ENCODE peak calls at places on chromosomes 1 and 21, in ten cellular contexts. Y is upper lobe of left lung, I is HCT116, K is K562, R is breast epithelium, J is spleen, W is suprapubic skin, G is H1, E is GM12878, T is transverse colon. D is an unnamed sample.

GRCh38 chr1:33294071-33295010 is 26.6 kb downstream of the A3GALT2 start:
- DNase-seq in I (no peak), K (no peak), T (no peak), G (no peak), E (no peak), Y (no peak), J (peak; percentile 22), W (no peak), R (no peak), D (no peak)

GRCh38 chr1:119250299-119250698 is 109.8 kb upstream of the WARS2 start:
- DNase-seq in E (no peak), G (no peak), I (no peak), T (no peak), Y (no peak), R (no peak), J (no peak), K (no peak), W (no peak), D (no peak)

GRCh38 chr21:42567861-42568260 is 54.2 kb downstream of the SLC37A1 start:
- DNase-seq in I (no peak), J (peak; percentile 62), W (peak; percentile 29), T (peak; percentile 3), R (no peak), K (no peak), E (no peak), Y (peak; percentile 82), G (no peak), D (no peak)

GRCh38 chr21:41631564-41632461 is 123.9 kb upstream of the TMPRSS2 start:
- DNase-seq in Y (no peak), W (no peak), R (peak; percentile 82), J (no peak), T (peak; percentile 83), E (no peak), I (no peak), K (no peak), G (no peak), D (no peak)

GRCh38 chr1:196193891-196194559 is 414.2 kb downstream of the KCNT2 start:
- DNase-seq in T (no peak), Y (no peak), G (no peak), I (no peak), E (no peak), K (no peak), J (no peak), W (no peak), R (no peak), D (no peak)

GRCh38 chr21:45887788-45888187 is 93.8 kb upstream of the COL6A1 start:
- DNase-seq in R (no peak), T (no peak), J (peak; percentile 78), W (no peak), Y (no peak), I (no peak), G (no peak), K (no peak), E (no peak), D (no peak)

GRCh38 chr1:157359309-157360020 is 192.8 kb downstream of the FCRL5 start:
- DNase-seq in Y (no peak), E (no peak), R (no peak), K (no peak), I (no peak), T (peak; percentile 27), J (no peak), G (no peak), W (no peak), D (no peak)

GRCh38 chr1:34780528-34780927 is 486 bp upstream of the GJB3 start:
- DNase-seq in E (no peak), R (no peak), W (peak; percentile 60), J (no peak), Y (no peak), I (no peak), T (no peak), K (no peak), G (no peak), D (no peak)

GRCh38 chr1:29607236-29607635 is 370.9 kb downstream of the PTPRU start:
- DNase-seq in T (no peak), E (no peak), G (no peak), R (no peak), W (no peak), I (peak; percentile 15), K (no peak), J (no peak), Y (no peak), D (no peak)

GRCh38 chr1:84089470-84090261 is 54.4 kb upstream of the PRKACB start:
- DNase-seq in Y (no peak), G (no peak), W (no peak), K (no peak), J (no peak), T (no peak), I (peak; percentile 77), E (no peak), R (no peak), D (no peak)

GRCh38 chr1:9314101-9314500 is 21.4 kb downstream of the SPSB1 start:
- DNase-seq in J (no peak), W (no peak), I (no peak), G (no peak), Y (no peak), E (no peak), K (no peak), R (no peak), T (no peak), D (no peak)

GRCh38 chr1:30327370-30328099 is 395.9 kb downstream of the MATN1 start:
- DNase-seq in I (no peak), K (no peak), Y (peak; percentile 19), T (no peak), E (no peak), R (no peak), W (no peak), G (no peak), J (no peak), D (peak; percentile 95)

GRCh38 chr1:37108596-37109188 is 74.4 kb upstream of the GRIK3 start:
- DNase-seq in K (no peak), Y (no peak), J (no peak), G (no peak), T (no peak), R (no peak), I (no peak), W (no peak), E (no peak), D (no peak)

GRCh38 chr1:82775402-82776000 is 974.8 kb downstream of the ADGRL2 start:
- DNase-seq in R (no peak), T (peak; percentile 9), I (peak; percentile 6), G (peak; percentile 63), W (no peak), Y (no peak), E (no peak), K (peak; percentile 45), J (no peak), D (no peak)

GRCh38 chr1:33126411-33127000 is 45.6 kb downstream of the AZIN2 start:
- DNase-seq in I (no peak), Y (no peak), K (no peak), W (no peak), T (no peak), J (no peak), G (no peak), E (no peak), R (no peak), D (peak; percentile 46)

DNA sequence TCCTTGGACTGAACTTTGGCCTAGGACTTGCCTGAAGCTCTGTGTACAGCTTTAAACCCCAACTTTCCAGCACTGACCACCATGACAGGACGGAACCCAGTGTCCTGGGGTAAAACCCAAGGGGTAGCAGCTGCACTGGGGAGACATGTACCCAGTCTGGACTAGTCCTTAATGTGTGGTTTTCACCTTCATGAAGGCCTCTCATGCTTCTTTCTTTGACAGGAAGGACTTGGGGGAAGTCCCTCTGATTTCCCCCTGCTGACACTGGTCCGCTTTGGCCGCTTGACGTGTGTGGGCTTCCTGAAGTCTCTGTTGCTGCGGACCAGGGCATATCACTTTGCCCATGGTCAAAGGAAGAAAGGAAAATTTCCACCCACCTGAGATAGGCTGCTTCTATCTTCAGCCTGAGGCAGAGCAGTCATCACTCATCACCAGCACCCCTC is 66.3 kb upstream of the PRDX6 start:
- DNase-seq in E (peak; percentile 84), W (no peak), J (peak; percentile 83), K (no peak), Y (no peak), R (no peak), G (no peak), I (no peak), T (no peak), D (no peak)
- TF ChIP-seq POLR2A in E (peak; percentile 81), W (no peak), J (no peak), K (no peak), Y (no peak), R (no peak), G (no peak), I (no peak), T (no peak), D (no peak)

DNA sequence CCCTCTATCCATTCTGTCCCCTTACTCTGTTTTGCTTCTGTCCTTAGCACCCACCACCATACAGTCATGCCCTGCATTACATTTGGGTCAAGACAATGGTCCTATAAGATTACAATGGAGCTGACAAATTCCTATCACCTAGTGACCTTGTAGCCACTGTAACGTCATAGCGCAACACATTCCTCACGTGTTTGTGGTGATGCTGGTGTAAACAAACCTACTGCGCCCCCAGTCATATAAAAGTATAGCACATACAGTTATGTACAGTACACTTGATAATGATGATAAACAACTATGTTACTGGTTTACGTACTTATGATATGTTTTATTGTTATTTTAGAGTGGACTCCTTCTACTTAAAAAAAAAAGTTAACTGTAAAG is 4.2 kb upstream of the CITED4 start:
- DNase-seq in G (no peak), K (no peak), W (no peak), Y (no peak), E (no peak), R (no peak), I (no peak), T (no peak), J (no peak), D (no peak)
- H3K27ac ChIP-seq in G (no peak overlapping the region), K (no peak overlapping the region), W (no peak overlapping the region), Y (no peak overlapping the region), E (no peak overlapping the region), R (no peak overlapping the region), I (no peak overlapping the region), T (peak overlapping the region; percentile 94), J (no peak overlapping the region), D (no peak overlapping the region)

DNA sequence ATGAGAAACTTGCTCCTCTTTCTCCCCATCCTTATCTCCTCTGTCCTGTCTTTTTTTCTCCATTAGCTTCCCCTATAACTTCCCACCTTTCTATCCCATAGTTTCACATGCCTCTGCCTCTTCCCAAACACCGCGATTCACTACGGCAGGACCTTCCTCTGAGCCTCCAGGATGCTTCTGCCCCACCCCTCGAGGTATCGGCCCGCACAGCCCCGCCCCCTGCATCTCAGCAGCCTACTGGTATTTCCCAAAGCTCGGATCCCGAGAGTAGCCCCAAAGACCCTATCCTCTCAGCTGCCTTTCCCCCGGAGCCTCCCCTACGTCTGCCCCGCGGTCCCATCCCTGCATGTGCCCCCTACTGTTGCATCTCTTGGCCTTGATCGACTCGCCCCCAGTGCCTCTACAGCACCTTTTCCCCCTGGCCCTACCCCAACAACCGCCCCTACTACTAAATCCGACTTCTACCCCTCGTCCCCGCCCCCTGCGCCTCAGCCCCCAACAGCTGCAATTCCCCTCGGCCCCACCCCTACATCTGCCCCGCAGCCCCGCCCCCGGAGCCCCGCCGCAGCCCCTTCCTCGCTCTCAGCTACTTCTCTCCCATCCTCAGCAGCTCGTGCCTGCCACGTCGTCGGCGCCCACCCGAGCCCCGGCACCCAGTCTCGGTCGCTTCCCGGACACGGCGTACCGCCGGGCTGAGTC is 494 bp downstream of the PIAS3 start:
- DNase-seq in I (no peak), T (peak; percentile 75), K (peak; percentile 70), E (no peak), G (peak; percentile 43), J (peak; percentile 88), Y (peak; percentile 88), W (peak; percentile 88), R (peak; percentile 61), D (no peak)
- TF ChIP-seq POLR2AphosphoS5 in I (no peak), T (no peak), K (no peak), E (no peak), G (no peak), J (no peak), Y (no peak), W (no peak), R (no peak), D (no peak)

GRCh38 chr1:156019946-156020292 is 832 bp downstream of the SSR2 start:
- DNase-seq in G (no peak), W (no peak), J (no peak), E (no peak), R (no peak), I (no peak), T (no peak), Y (no peak), K (no peak), D (no peak)
- TF ChIP-seq POLR2A in G (no peak), W (no peak), J (no peak), E (no peak), R (no peak), I (no peak), T (no peak), Y (no peak), K (no peak), D (no peak)

D was measured in vagina.